ENCODE peak calls at places on chromosomes 16 and 17, in nine cellular contexts. One of them, this sample, is unnamed.

GRCh38 chr17:5793157-5793556 is 208.8 kb upstream of the NLRP1 start:
- DNase-seq in cardiac muscle cell: no peak
- DNase-seq in endothelial cell of umbilical vein: no peak
- DNase-seq in AG04450: no peak
- DNase-seq in left ventricle myocardium inferior: no peak
- DNase-seq in ovary: no peak
- DNase-seq in fibroblast of lung: no peak
- DNase-seq in neural progenitor cell: no peak
- DNase-seq in uterus: no peak
- DNase-seq in this sample: no peak

GRCh38 chr16:89557230-89557935 is 3.1 kb upstream of the RPL13 start:
- DNase-seq in cardiac muscle cell: peak
- DNase-seq in endothelial cell of umbilical vein: peak
- DNase-seq in AG04450: no peak
- DNase-seq in left ventricle myocardium inferior: peak
- DNase-seq in ovary: peak
- DNase-seq in fibroblast of lung: peak
- DNase-seq in neural progenitor cell: peak
- DNase-seq in uterus: peak
- DNase-seq in this sample: peak

GRCh38 chr16:27632267-27632666 is 82.3 kb downstream of the KATNIP start:
- DNase-seq in cardiac muscle cell: no peak
- DNase-seq in endothelial cell of umbilical vein: no peak
- DNase-seq in AG04450: no peak
- DNase-seq in left ventricle myocardium inferior: no peak
- DNase-seq in ovary: no peak
- DNase-seq in fibroblast of lung: no peak
- DNase-seq in neural progenitor cell: no peak
- DNase-seq in uterus: no peak
- DNase-seq in this sample: no peak

GRCh38 chr17:42276609-42277341 is 584 bp upstream of the STAT5B start:
- DNase-seq in cardiac muscle cell: peak
- DNase-seq in endothelial cell of umbilical vein: peak
- DNase-seq in AG04450: peak
- DNase-seq in left ventricle myocardium inferior: peak
- DNase-seq in ovary: peak
- DNase-seq in fibroblast of lung: peak
- DNase-seq in neural progenitor cell: peak
- DNase-seq in uterus: peak
- DNase-seq in this sample: peak

GRCh38 chr17:81170727-81171494 is 4.9 kb upstream of the AATK start:
- DNase-seq in cardiac muscle cell: no peak
- DNase-seq in endothelial cell of umbilical vein: no peak
- DNase-seq in AG04450: no peak
- DNase-seq in left ventricle myocardium inferior: no peak
- DNase-seq in ovary: no peak
- DNase-seq in fibroblast of lung: no peak
- DNase-seq in neural progenitor cell: no peak
- DNase-seq in uterus: no peak
- DNase-seq in this sample: no peak

GRCh38 chr17:80790981-80791742 is 200.5 kb upstream of the CHMP6 start:
- DNase-seq in cardiac muscle cell: no peak
- DNase-seq in endothelial cell of umbilical vein: no peak
- DNase-seq in AG04450: no peak
- DNase-seq in left ventricle myocardium inferior: no peak
- DNase-seq in ovary: no peak
- DNase-seq in fibroblast of lung: peak
- DNase-seq in neural progenitor cell: no peak
- DNase-seq in uterus: no peak
- DNase-seq in this sample: no peak

GRCh38 chr16:89981414-89981813 is 32.9 kb downstream of the DEF8 start:
- DNase-seq in cardiac muscle cell: no peak
- DNase-seq in endothelial cell of umbilical vein: no peak
- DNase-seq in AG04450: no peak
- DNase-seq in left ventricle myocardium inferior: no peak
- DNase-seq in ovary: no peak
- DNase-seq in fibroblast of lung: no peak
- DNase-seq in neural progenitor cell: no peak
- DNase-seq in uterus: no peak
- DNase-seq in this sample: no peak

GRCh38 chr16:48421741-48422140 is 36.5 kb upstream of the SIAH1 start:
- DNase-seq in cardiac muscle cell: no peak
- DNase-seq in endothelial cell of umbilical vein: no peak
- DNase-seq in AG04450: no peak
- DNase-seq in left ventricle myocardium inferior: no peak
- DNase-seq in ovary: no peak
- DNase-seq in fibroblast of lung: no peak
- DNase-seq in neural progenitor cell: no peak
- DNase-seq in uterus: no peak
- DNase-seq in this sample: no peak

GRCh38 chr17:82105882-82106696 is 8.1 kb upstream of the FASN start:
- DNase-seq in cardiac muscle cell: peak
- DNase-seq in endothelial cell of umbilical vein: no peak
- DNase-seq in AG04450: no peak
- DNase-seq in left ventricle myocardium inferior: no peak
- DNase-seq in ovary: peak
- DNase-seq in fibroblast of lung: peak
- DNase-seq in neural progenitor cell: peak
- DNase-seq in uterus: peak
- DNase-seq in this sample: peak

GRCh38 chr17:46916211-46916610 is 6.7 kb upstream of the GOSR2 start:
- DNase-seq in cardiac muscle cell: no peak
- DNase-seq in endothelial cell of umbilical vein: no peak
- DNase-seq in AG04450: no peak
- DNase-seq in left ventricle myocardium inferior: no peak
- DNase-seq in ovary: no peak
- DNase-seq in fibroblast of lung: peak
- DNase-seq in neural progenitor cell: no peak
- DNase-seq in uterus: no peak
- DNase-seq in this sample: no peak

GRCh38 chr17:35799942-35800341 is 4.5 kb upstream of the MMP28 start:
- DNase-seq in cardiac muscle cell: peak
- DNase-seq in endothelial cell of umbilical vein: peak
- DNase-seq in AG04450: no peak
- DNase-seq in left ventricle myocardium inferior: peak
- DNase-seq in ovary: peak
- DNase-seq in fibroblast of lung: peak
- DNase-seq in neural progenitor cell: no peak
- DNase-seq in uterus: peak
- DNase-seq in this sample: peak

GRCh38 chr17:55676274-55676673 is 46.4 kb downstream of the TMEM100 start:
- DNase-seq in cardiac muscle cell: no peak
- DNase-seq in endothelial cell of umbilical vein: no peak
- DNase-seq in AG04450: no peak
- DNase-seq in left ventricle myocardium inferior: no peak
- DNase-seq in ovary: no peak
- DNase-seq in fibroblast of lung: no peak
- DNase-seq in neural progenitor cell: no peak
- DNase-seq in uterus: no peak
- DNase-seq in this sample: no peak

GRCh38 chr17:81193470-81194224 is 27.6 kb upstream of the AATK start:
- DNase-seq in cardiac muscle cell: no peak
- DNase-seq in endothelial cell of umbilical vein: no peak
- DNase-seq in AG04450: no peak
- DNase-seq in left ventricle myocardium inferior: no peak
- DNase-seq in ovary: no peak
- DNase-seq in fibroblast of lung: no peak
- DNase-seq in neural progenitor cell: no peak
- DNase-seq in uterus: no peak
- DNase-seq in this sample: no peak

GRCh38 chr16:8552487-8553221 is 37.7 kb downstream of the TMEM114 start:
- DNase-seq in cardiac muscle cell: no peak
- DNase-seq in endothelial cell of umbilical vein: no peak
- DNase-seq in AG04450: no peak
- DNase-seq in left ventricle myocardium inferior: no peak
- DNase-seq in ovary: no peak
- DNase-seq in fibroblast of lung: no peak
- DNase-seq in neural progenitor cell: peak
- DNase-seq in uterus: no peak
- DNase-seq in this sample: no peak

GRCh38 chr16:51807551-51807950 is 656.5 kb upstream of the SALL1 start:
- DNase-seq in cardiac muscle cell: no peak
- DNase-seq in endothelial cell of umbilical vein: no peak
- DNase-seq in AG04450: no peak
- DNase-seq in left ventricle myocardium inferior: no peak
- DNase-seq in ovary: no peak
- DNase-seq in fibroblast of lung: no peak
- DNase-seq in neural progenitor cell: no peak
- DNase-seq in uterus: no peak
- DNase-seq in this sample: no peak

GRCh38 chr17:18146259-18146658 is 37.4 kb upstream of the ALKBH5 start:
- DNase-seq in cardiac muscle cell: no peak
- DNase-seq in endothelial cell of umbilical vein: no peak
- DNase-seq in AG04450: no peak
- DNase-seq in left ventricle myocardium inferior: no peak
- DNase-seq in ovary: no peak
- DNase-seq in fibroblast of lung: no peak
- DNase-seq in neural progenitor cell: no peak
- DNase-seq in uterus: no peak
- DNase-seq in this sample: no peak

GRCh38 chr16:50309527-50310307 is 43.4 kb downstream of the ADCY7 start:
- DNase-seq in cardiac muscle cell: peak
- DNase-seq in endothelial cell of umbilical vein: no peak
- DNase-seq in AG04450: no peak
- DNase-seq in left ventricle myocardium inferior: no peak
- DNase-seq in ovary: peak
- DNase-seq in fibroblast of lung: no peak
- DNase-seq in neural progenitor cell: no peak
- DNase-seq in uterus: no peak
- DNase-seq in this sample: no peak

GRCh38 chr17:41835214-41835799 is 725 bp downstream of the NT5C3B start:
- DNase-seq in cardiac muscle cell: no peak
- DNase-seq in endothelial cell of umbilical vein: no peak
- DNase-seq in AG04450: no peak
- DNase-seq in left ventricle myocardium inferior: no peak
- DNase-seq in ovary: peak
- DNase-seq in fibroblast of lung: peak
- DNase-seq in neural progenitor cell: peak
- DNase-seq in uterus: no peak
- DNase-seq in this sample: no peak

GRCh38 chr16:12092347-12092882 is 115.9 kb downstream of the SNX29 start:
- DNase-seq in cardiac muscle cell: peak
- DNase-seq in endothelial cell of umbilical vein: peak
- DNase-seq in AG04450: peak
- DNase-seq in left ventricle myocardium inferior: no peak
- DNase-seq in ovary: no peak
- DNase-seq in fibroblast of lung: peak
- DNase-seq in neural progenitor cell: no peak
- DNase-seq in uterus: no peak
- DNase-seq in this sample: no peak

GRCh38 chr17:48457080-48457836 is 27.2 kb upstream of the SKAP1 start:
- DNase-seq in cardiac muscle cell: peak
- DNase-seq in endothelial cell of umbilical vein: peak
- DNase-seq in AG04450: no peak
- DNase-seq in left ventricle myocardium inferior: peak
- DNase-seq in ovary: no peak
- DNase-seq in fibroblast of lung: peak
- DNase-seq in neural progenitor cell: peak
- DNase-seq in uterus: peak
- DNase-seq in this sample: peak
- H3K4me3 ChIP-seq in cardiac muscle cell: peak
- H3K4me3 ChIP-seq in endothelial cell of umbilical vein: no peak
- H3K4me3 ChIP-seq in AG04450: no peak
- H3K4me3 ChIP-seq in left ventricle myocardium inferior: no peak
- H3K4me3 ChIP-seq in ovary: no peak
- H3K4me3 ChIP-seq in fibroblast of lung: no peak
- H3K4me3 ChIP-seq in neural progenitor cell: peak
- H3K4me3 ChIP-seq in uterus: no peak
- H3K4me3 ChIP-seq in this sample: no peak

GRCh38 chr17:39772987-39773664 is 35.4 kb downstream of the GRB7 start:
- DNase-seq in cardiac muscle cell: no peak
- DNase-seq in endothelial cell of umbilical vein: no peak
- DNase-seq in AG04450: no peak
- DNase-seq in left ventricle myocardium inferior: no peak
- DNase-seq in ovary: no peak
- DNase-seq in fibroblast of lung: no peak
- DNase-seq in neural progenitor cell: no peak
- DNase-seq in uterus: no peak
- DNase-seq in this sample: no peak
- H3K27ac ChIP-seq in cardiac muscle cell: no peak
- H3K27ac ChIP-seq in endothelial cell of umbilical vein: no peak
- H3K27ac ChIP-seq in AG04450: no peak
- H3K27ac ChIP-seq in left ventricle myocardium inferior: no peak
- H3K27ac ChIP-seq in ovary: no peak
- H3K27ac ChIP-seq in fibroblast of lung: no peak
- H3K27ac ChIP-seq in neural progenitor cell: no peak
- H3K27ac ChIP-seq in uterus: no peak
- H3K27ac ChIP-seq in this sample: no peak

GRCh38 chr17:45107286-45107685 is 25.0 kb downstream of the PLCD3 start:
- DNase-seq in cardiac muscle cell: no peak
- DNase-seq in endothelial cell of umbilical vein: no peak
- DNase-seq in AG04450: no peak
- DNase-seq in left ventricle myocardium inferior: no peak
- DNase-seq in ovary: no peak
- DNase-seq in fibroblast of lung: no peak
- DNase-seq in neural progenitor cell: no peak
- DNase-seq in uterus: no peak
- DNase-seq in this sample: no peak

GRCh38 chr17:45106582-45106981 is 25.7 kb downstream of the PLCD3 start:
- DNase-seq in cardiac muscle cell: no peak
- DNase-seq in endothelial cell of umbilical vein: no peak
- DNase-seq in AG04450: no peak
- DNase-seq in left ventricle myocardium inferior: no peak
- DNase-seq in ovary: no peak
- DNase-seq in fibroblast of lung: no peak
- DNase-seq in neural progenitor cell: no peak
- DNase-seq in uterus: no peak
- DNase-seq in this sample: no peak

GRCh38 chr17:45110676-45111611 is 21.4 kb downstream of the PLCD3 start:
- DNase-seq in cardiac muscle cell: no peak
- DNase-seq in endothelial cell of umbilical vein: no peak
- DNase-seq in AG04450: no peak
- DNase-seq in left ventricle myocardium inferior: peak
- DNase-seq in ovary: peak
- DNase-seq in fibroblast of lung: peak
- DNase-seq in neural progenitor cell: no peak
- DNase-seq in uterus: no peak
- DNase-seq in this sample: no peak

GRCh38 chr17:45108051-45108450 is 24.3 kb downstream of the PLCD3 start:
- DNase-seq in cardiac muscle cell: no peak
- DNase-seq in endothelial cell of umbilical vein: no peak
- DNase-seq in AG04450: no peak
- DNase-seq in left ventricle myocardium inferior: no peak
- DNase-seq in ovary: no peak
- DNase-seq in fibroblast of lung: no peak
- DNase-seq in neural progenitor cell: no peak
- DNase-seq in uterus: no peak
- DNase-seq in this sample: no peak

GRCh38 chr17:45108595-45109521 is 23.5 kb downstream of the PLCD3 start:
- DNase-seq in cardiac muscle cell: no peak
- DNase-seq in endothelial cell of umbilical vein: peak
- DNase-seq in AG04450: no peak
- DNase-seq in left ventricle myocardium inferior: no peak
- DNase-seq in ovary: no peak
- DNase-seq in fibroblast of lung: no peak
- DNase-seq in neural progenitor cell: no peak
- DNase-seq in uterus: no peak
- DNase-seq in this sample: no peak
- TF ChIP-seq CTCF in cardiac muscle cell: no peak
- TF ChIP-seq CTCF in endothelial cell of umbilical vein: peak
- TF ChIP-seq CTCF in AG04450: peak
- TF ChIP-seq CTCF in left ventricle myocardium inferior: peak
- TF ChIP-seq CTCF in ovary: no peak
- TF ChIP-seq CTCF in fibroblast of lung: no peak
- TF ChIP-seq CTCF in neural progenitor cell: no peak
- TF ChIP-seq CTCF in uterus: no peak
- TF ChIP-seq CTCF in this sample: peak

GRCh38 chr17:15263206-15263579 is 1.9 kb downstream of the PMP22 start:
- DNase-seq in cardiac muscle cell: peak
- DNase-seq in endothelial cell of umbilical vein: peak
- DNase-seq in AG04450: peak
- DNase-seq in left ventricle myocardium inferior: peak
- DNase-seq in ovary: peak
- DNase-seq in fibroblast of lung: peak
- DNase-seq in neural progenitor cell: peak
- DNase-seq in uterus: peak
- DNase-seq in this sample: peak
- H3K4me3 ChIP-seq in cardiac muscle cell: peak
- H3K4me3 ChIP-seq in endothelial cell of umbilical vein: peak
- H3K4me3 ChIP-seq in AG04450: peak
- H3K4me3 ChIP-seq in left ventricle myocardium inferior: peak
- H3K4me3 ChIP-seq in ovary: peak
- H3K4me3 ChIP-seq in fibroblast of lung: peak
- H3K4me3 ChIP-seq in neural progenitor cell: peak
- H3K4me3 ChIP-seq in uterus: peak
- H3K4me3 ChIP-seq in this sample: peak

This sample was measured in heart right ventricle.